ENCODE peak calls at places on chromosomes 12 and 14, in ten cellular contexts. One of them, this sample, is unnamed.

GRCh38 chr12:130698106-130698505 is 18.0 kb downstream of the RIMBP2 start:
- DNase-seq in psoas muscle: no peak
- DNase-seq in AG04450: no peak
- DNase-seq in transverse colon: no peak
- DNase-seq in IMR-90: no peak
- DNase-seq in neuronal stem cell: no peak
- DNase-seq in RWPE2: peak; percentile 12
- DNase-seq in HCT116: no peak
- DNase-seq in lung: no peak
- DNase-seq in gastrocnemius medialis: no peak
- DNase-seq in this sample: no peak

GRCh38 chr14:69650948-69651369 is 39.6 kb downstream of the SUSD6 start:
- DNase-seq in psoas muscle: no peak
- DNase-seq in AG04450: no peak
- DNase-seq in transverse colon: no peak
- DNase-seq in IMR-90: no peak
- DNase-seq in neuronal stem cell: no peak
- DNase-seq in RWPE2: no peak
- DNase-seq in HCT116: no peak
- DNase-seq in lung: no peak
- DNase-seq in gastrocnemius medialis: no peak
- DNase-seq in this sample: no peak

GRCh38 chr12:88870000-88870737 is 289.9 kb upstream of the KITLG start:
- DNase-seq in psoas muscle: no peak
- DNase-seq in AG04450: peak; percentile 69
- DNase-seq in transverse colon: no peak
- DNase-seq in IMR-90: peak; percentile 88
- DNase-seq in neuronal stem cell: no peak
- DNase-seq in RWPE2: no peak
- DNase-seq in HCT116: no peak
- DNase-seq in lung: peak; percentile 28
- DNase-seq in gastrocnemius medialis: no peak
- DNase-seq in this sample: no peak

GRCh38 chr12:54824402-54824801 is 29.9 kb upstream of the MUCL1 start:
- DNase-seq in psoas muscle: no peak
- DNase-seq in AG04450: no peak
- DNase-seq in transverse colon: no peak
- DNase-seq in IMR-90: no peak
- DNase-seq in neuronal stem cell: no peak
- DNase-seq in RWPE2: no peak
- DNase-seq in HCT116: peak; percentile 1
- DNase-seq in lung: no peak
- DNase-seq in gastrocnemius medialis: no peak
- DNase-seq in this sample: no peak

GRCh38 chr14:61927521-61927920 is 165.3 kb downstream of the SNAPC1 start:
- DNase-seq in psoas muscle: no peak
- DNase-seq in AG04450: peak; percentile 55
- DNase-seq in transverse colon: no peak
- DNase-seq in IMR-90: peak; percentile 81
- DNase-seq in neuronal stem cell: no peak
- DNase-seq in RWPE2: no peak
- DNase-seq in HCT116: no peak
- DNase-seq in lung: no peak
- DNase-seq in gastrocnemius medialis: no peak
- DNase-seq in this sample: no peak

GRCh38 chr12:118292836-118293235 is 79.9 kb downstream of the TAOK3 start:
- DNase-seq in psoas muscle: no peak
- DNase-seq in AG04450: no peak
- DNase-seq in transverse colon: no peak
- DNase-seq in IMR-90: no peak
- DNase-seq in neuronal stem cell: no peak
- DNase-seq in RWPE2: no peak
- DNase-seq in HCT116: no peak
- DNase-seq in lung: no peak
- DNase-seq in gastrocnemius medialis: no peak
- DNase-seq in this sample: no peak

GRCh38 chr12:117485984-117486839 is 124.8 kb upstream of the NOS1 start:
- DNase-seq in psoas muscle: no peak
- DNase-seq in AG04450: no peak
- DNase-seq in transverse colon: no peak
- DNase-seq in IMR-90: no peak
- DNase-seq in neuronal stem cell: no peak
- DNase-seq in RWPE2: no peak
- DNase-seq in HCT116: no peak
- DNase-seq in lung: no peak
- DNase-seq in gastrocnemius medialis: peak; percentile 44
- DNase-seq in this sample: no peak

GRCh38 chr14:36254020-36254614 is 66.3 kb downstream of the MBIP start:
- DNase-seq in psoas muscle: no peak
- DNase-seq in AG04450: no peak
- DNase-seq in transverse colon: no peak
- DNase-seq in IMR-90: peak; percentile 19
- DNase-seq in neuronal stem cell: no peak
- DNase-seq in RWPE2: no peak
- DNase-seq in HCT116: no peak
- DNase-seq in lung: no peak
- DNase-seq in gastrocnemius medialis: no peak
- DNase-seq in this sample: no peak

GRCh38 chr12:4911316-4911994 is 1.8 kb downstream of the KCNA1 start:
- DNase-seq in psoas muscle: no peak
- DNase-seq in AG04450: no peak
- DNase-seq in transverse colon: no peak
- DNase-seq in IMR-90: no peak
- DNase-seq in neuronal stem cell: no peak
- DNase-seq in RWPE2: no peak
- DNase-seq in HCT116: no peak
- DNase-seq in lung: no peak
- DNase-seq in gastrocnemius medialis: no peak
- DNase-seq in this sample: no peak

GRCh38 chr12:4908694-4909396 is 860 bp upstream of the KCNA1 start:
- DNase-seq in psoas muscle: no peak
- DNase-seq in AG04450: no peak
- DNase-seq in transverse colon: no peak
- DNase-seq in IMR-90: no peak
- DNase-seq in neuronal stem cell: peak; percentile 89
- DNase-seq in RWPE2: no peak
- DNase-seq in HCT116: no peak
- DNase-seq in lung: no peak
- DNase-seq in gastrocnemius medialis: no peak
- DNase-seq in this sample: peak; percentile 68

GRCh38 chr12:4910502-4911315 is 1.0 kb downstream of the KCNA1 start:
- DNase-seq in psoas muscle: no peak
- DNase-seq in AG04450: no peak
- DNase-seq in transverse colon: no peak
- DNase-seq in IMR-90: no peak
- DNase-seq in neuronal stem cell: no peak
- DNase-seq in RWPE2: no peak
- DNase-seq in HCT116: no peak
- DNase-seq in lung: no peak
- DNase-seq in gastrocnemius medialis: no peak
- DNase-seq in this sample: no peak

GRCh38 chr12:4909397-4909733 is 340 bp upstream of the KCNA1 start:
- DNase-seq in psoas muscle: no peak
- DNase-seq in AG04450: no peak
- DNase-seq in transverse colon: no peak
- DNase-seq in IMR-90: no peak
- DNase-seq in neuronal stem cell: no peak
- DNase-seq in RWPE2: no peak
- DNase-seq in HCT116: no peak
- DNase-seq in lung: no peak
- DNase-seq in gastrocnemius medialis: no peak
- DNase-seq in this sample: no peak

DNA sequence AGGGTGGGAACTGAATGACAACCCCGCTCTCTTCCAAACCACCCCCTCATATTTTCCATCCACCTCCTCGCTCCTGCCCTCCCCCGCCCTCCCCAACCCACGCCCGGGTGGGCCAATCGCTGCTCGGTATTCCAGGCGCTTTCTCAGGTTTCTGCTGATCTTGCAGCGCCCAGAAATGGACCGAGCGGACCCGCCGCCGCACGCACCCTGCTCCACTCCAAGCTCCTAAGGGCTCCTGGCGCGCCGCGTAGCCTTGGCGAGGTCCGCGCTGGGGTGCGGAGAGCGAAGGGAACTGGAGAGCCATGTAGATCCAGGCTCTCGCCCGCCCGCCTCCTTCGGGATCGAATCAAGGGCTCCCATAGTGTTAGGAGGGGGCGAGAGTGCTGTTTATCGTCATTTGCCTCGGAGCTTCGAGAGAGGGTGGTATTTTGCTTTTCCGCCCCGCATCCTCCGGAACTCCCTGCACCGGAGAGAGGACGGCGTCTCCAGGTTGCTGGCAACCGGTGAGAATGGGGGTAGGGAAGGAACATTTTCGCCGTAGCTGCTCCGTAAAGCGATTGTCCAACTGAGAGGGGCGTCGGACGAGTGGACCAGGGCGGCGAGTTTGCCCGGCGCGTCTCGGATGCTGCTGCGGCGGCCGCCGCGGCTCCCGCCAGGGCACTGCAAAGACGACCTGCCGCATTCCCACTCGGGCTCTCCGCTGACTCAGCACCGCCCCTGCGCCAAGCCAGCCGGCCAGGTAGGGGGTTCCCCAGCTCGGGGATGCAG is at the start of gene KCNA1:
- DNase-seq in psoas muscle: no peak
- DNase-seq in AG04450: no peak
- DNase-seq in transverse colon: no peak
- DNase-seq in IMR-90: no peak
- DNase-seq in neuronal stem cell: peak; percentile 33
- DNase-seq in RWPE2: no peak
- DNase-seq in HCT116: no peak
- DNase-seq in lung: no peak
- DNase-seq in gastrocnemius medialis: no peak
- DNase-seq in this sample: peak; percentile 53
- H3K27me3 ChIP-seq in psoas muscle: no peaks in the 10 kb centered on the region
- H3K27me3 ChIP-seq in AG04450: peaks cover 54% of the 10 kb centered on the region
- H3K27me3 ChIP-seq in transverse colon: peaks cover 97% of the 10 kb centered on the region
- H3K27me3 ChIP-seq in IMR-90: peaks cover 47% of the 10 kb centered on the region
- H3K27me3 ChIP-seq in neuronal stem cell: peaks cover 11% of the 10 kb centered on the region
- H3K27me3 ChIP-seq in RWPE2: peaks cover 77% of the 10 kb centered on the region
- H3K27me3 ChIP-seq in HCT116: peaks cover 33% of the 10 kb centered on the region
- H3K27me3 ChIP-seq in lung: peaks cover 11% of the 10 kb centered on the region
- H3K27me3 ChIP-seq in gastrocnemius medialis: peaks cover 52% of the 10 kb centered on the region
- H3K27me3 ChIP-seq in this sample: no peaks in the 10 kb centered on the region

GRCh38 chr14:74620497-74620921 is 8.5 kb upstream of the LTBP2 start:
- DNase-seq in psoas muscle: no peak
- DNase-seq in AG04450: peak; percentile 61
- DNase-seq in transverse colon: no peak
- DNase-seq in IMR-90: peak; percentile 95
- DNase-seq in neuronal stem cell: no peak
- DNase-seq in RWPE2: peak; percentile 90
- DNase-seq in HCT116: peak; percentile 90
- DNase-seq in lung: no peak
- DNase-seq in gastrocnemius medialis: no peak
- DNase-seq in this sample: no peak

GRCh38 chr14:74616996-74617700 is 5.1 kb upstream of the LTBP2 start:
- DNase-seq in psoas muscle: peak; percentile 37
- DNase-seq in AG04450: no peak
- DNase-seq in transverse colon: no peak
- DNase-seq in IMR-90: no peak
- DNase-seq in neuronal stem cell: no peak
- DNase-seq in RWPE2: no peak
- DNase-seq in HCT116: no peak
- DNase-seq in lung: no peak
- DNase-seq in gastrocnemius medialis: no peak
- DNase-seq in this sample: no peak

GRCh38 chr14:74616507-74616906 is 4.5 kb upstream of the LTBP2 start:
- DNase-seq in psoas muscle: peak; percentile 44
- DNase-seq in AG04450: no peak
- DNase-seq in transverse colon: no peak
- DNase-seq in IMR-90: peak; percentile 91
- DNase-seq in neuronal stem cell: no peak
- DNase-seq in RWPE2: peak; percentile 90
- DNase-seq in HCT116: peak; percentile 73
- DNase-seq in lung: no peak
- DNase-seq in gastrocnemius medialis: no peak
- DNase-seq in this sample: no peak

GRCh38 chr14:74619672-74620131 is 7.7 kb upstream of the LTBP2 start:
- DNase-seq in psoas muscle: peak; percentile 93
- DNase-seq in AG04450: peak; percentile 97
- DNase-seq in transverse colon: peak; percentile 59
- DNase-seq in IMR-90: peak; percentile 98
- DNase-seq in neuronal stem cell: no peak
- DNase-seq in RWPE2: peak; percentile 91
- DNase-seq in HCT116: no peak
- DNase-seq in lung: peak; percentile 46
- DNase-seq in gastrocnemius medialis: peak; percentile 57
- DNase-seq in this sample: no peak

GRCh38 chr14:74618078-74618952 is 6.3 kb upstream of the LTBP2 start:
- DNase-seq in psoas muscle: peak; percentile 53
- DNase-seq in AG04450: no peak
- DNase-seq in transverse colon: peak; percentile 46
- DNase-seq in IMR-90: peak; percentile 74
- DNase-seq in neuronal stem cell: no peak
- DNase-seq in RWPE2: peak; percentile 83
- DNase-seq in HCT116: peak; percentile 88
- DNase-seq in lung: peak; percentile 63
- DNase-seq in gastrocnemius medialis: no peak
- DNase-seq in this sample: no peak
- H3K4me3 ChIP-seq in psoas muscle: no peak overlapping the region
- H3K4me3 ChIP-seq in AG04450: no peak overlapping the region
- H3K4me3 ChIP-seq in transverse colon: no peak overlapping the region
- H3K4me3 ChIP-seq in IMR-90: no peak overlapping the region
- H3K4me3 ChIP-seq in neuronal stem cell: no peak overlapping the region
- H3K4me3 ChIP-seq in RWPE2: no peak overlapping the region
- H3K4me3 ChIP-seq in HCT116: peak overlapping the region; percentile 45
- H3K4me3 ChIP-seq in lung: no peak overlapping the region
- H3K4me3 ChIP-seq in gastrocnemius medialis: no peak overlapping the region
- H3K4me3 ChIP-seq in this sample: no peak overlapping the region

DNA sequence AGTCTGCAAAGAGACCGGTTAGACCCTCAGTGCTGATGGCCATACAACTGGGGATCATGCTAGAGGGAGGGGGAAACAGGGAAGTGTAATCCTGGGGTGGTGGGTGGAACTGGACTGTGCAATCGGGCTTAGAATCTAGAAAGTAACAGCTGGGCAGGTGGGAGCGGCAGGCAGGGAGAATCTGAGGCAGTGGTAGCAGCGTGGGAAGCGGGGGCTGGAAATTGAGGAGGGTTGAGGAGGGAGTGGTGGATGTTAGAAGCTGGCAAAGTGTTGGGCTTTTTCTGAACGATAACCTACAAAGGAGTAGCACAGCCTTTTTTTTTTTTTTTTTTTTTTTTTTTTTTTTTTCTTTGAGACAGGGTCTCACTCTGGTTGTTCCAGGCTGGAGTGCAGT is 3.1 kb upstream of the IGFBP6 start:
- DNase-seq in psoas muscle: no peak
- DNase-seq in AG04450: no peak
- DNase-seq in transverse colon: no peak
- DNase-seq in IMR-90: no peak
- DNase-seq in neuronal stem cell: no peak
- DNase-seq in RWPE2: no peak
- DNase-seq in HCT116: no peak
- DNase-seq in lung: no peak
- DNase-seq in gastrocnemius medialis: no peak
- DNase-seq in this sample: no peak
- H3K27ac ChIP-seq in psoas muscle: no peak overlapping the region
- H3K27ac ChIP-seq in AG04450: peak overlapping the region; percentile 43
- H3K27ac ChIP-seq in transverse colon: peak overlapping the region; percentile 55
- H3K27ac ChIP-seq in IMR-90: peak overlapping the region; percentile 59
- H3K27ac ChIP-seq in neuronal stem cell: no peak overlapping the region
- H3K27ac ChIP-seq in RWPE2: no peak overlapping the region
- H3K27ac ChIP-seq in HCT116: no peak overlapping the region
- H3K27ac ChIP-seq in lung: no peak overlapping the region
- H3K27ac ChIP-seq in gastrocnemius medialis: no peak overlapping the region
- H3K27ac ChIP-seq in this sample: no peak overlapping the region

GRCh38 chr12:49339464-49339861 is 2.5 kb upstream of the C1QL4 start:
- DNase-seq in psoas muscle: no peak
- DNase-seq in AG04450: no peak
- DNase-seq in transverse colon: peak; percentile 80
- DNase-seq in IMR-90: no peak
- DNase-seq in neuronal stem cell: no peak
- DNase-seq in RWPE2: peak; percentile 48
- DNase-seq in HCT116: no peak
- DNase-seq in lung: no peak
- DNase-seq in gastrocnemius medialis: no peak
- DNase-seq in this sample: no peak
- H3K27me3 ChIP-seq in psoas muscle: no peaks in the 10 kb centered on the region
- H3K27me3 ChIP-seq in AG04450: peaks cover 85% of the 10 kb centered on the region
- H3K27me3 ChIP-seq in transverse colon: peaks cover 77% of the 10 kb centered on the region
- H3K27me3 ChIP-seq in IMR-90: peaks cover 89% of the 10 kb centered on the region
- H3K27me3 ChIP-seq in neuronal stem cell: peaks cover 24% of the 10 kb centered on the region
- H3K27me3 ChIP-seq in RWPE2: peaks cover 31% of the 10 kb centered on the region
- H3K27me3 ChIP-seq in HCT116: no peaks in the 10 kb centered on the region
- H3K27me3 ChIP-seq in lung: peaks cover 7% of the 10 kb centered on the region
- H3K27me3 ChIP-seq in gastrocnemius medialis: peaks cover 55% of the 10 kb centered on the region
- H3K27me3 ChIP-seq in this sample: peaks cover 41% of the 10 kb centered on the region

This sample was measured in dorsolateral prefrontal cortex.